ENCODE peak calls at places on chromosomes 4 and X, in eight cellular contexts. K is fibroblast of pulmonary artery, I is endodermal cell, S is heart right ventricle, V is dorsolateral prefrontal cortex, H is AG09309, N is Caco-2, Z is BE2C. B is an unnamed sample.

GRCh38 chrX:107629533-107629909 is 1.2 kb downstream of the PRPS1 start:
- DNase-seq in K (peak), I (peak), S (no peak), V (no peak), H (no peak), N (peak), Z (peak), B (no peak)

GRCh38 chr4:2132438-2132837 is 73.3 kb downstream of the NAT8L start:
- DNase-seq in K (no peak), I (no peak), S (no peak), V (no peak), H (no peak), N (no peak), Z (no peak), B (no peak)

GRCh38 chrX:30615229-30615628 is 37.7 kb upstream of the TASL start:
- DNase-seq in K (peak), I (no peak), S (no peak), V (no peak), H (peak), N (no peak), Z (no peak), B (no peak)

GRCh38 chrX:1598876-1599790 is 7.7 kb downstream of the AKAP17A start:
- DNase-seq in K (no peak), I (peak), S (no peak), V (no peak), H (no peak), N (no peak), Z (no peak), B (no peak)

GRCh38 chrX:136598631-136599030 is 49.3 kb upstream of the CD40LG start:
- DNase-seq in K (no peak), I (no peak), S (no peak), V (no peak), H (no peak), N (no peak), Z (no peak), B (no peak)

GRCh38 chr4:16240300-16240699 is 14.0 kb upstream of the TAPT1 start:
- DNase-seq in K (no peak), I (no peak), S (no peak), V (no peak), H (no peak), N (no peak), Z (no peak), B (no peak)

GRCh38 chr4:154822775-154823174 is 41.7 kb downstream of the RBM46 start:
- DNase-seq in K (peak), I (no peak), S (no peak), V (no peak), H (peak), N (no peak), Z (no peak), B (no peak)

GRCh38 chrX:83511208-83511607 is 3.1 kb downstream of the POU3F4 start:
- DNase-seq in K (no peak), I (peak), S (no peak), V (no peak), H (no peak), N (no peak), Z (no peak), B (no peak)

GRCh38 chrX:43718956-43719355 is 62.9 kb downstream of the MAOA start:
- DNase-seq in K (no peak), I (no peak), S (no peak), V (no peak), H (no peak), N (no peak), Z (no peak), B (no peak)

GRCh38 chr4:610411-611261 is 14.7 kb upstream of the PDE6B start:
- DNase-seq in K (peak), I (peak), S (no peak), V (no peak), H (peak), N (peak), Z (no peak), B (no peak)

GRCh38 chr4:151537726-151538125 is 128.8 kb downstream of the FHIP1A start:
- DNase-seq in K (peak), I (no peak), S (no peak), V (no peak), H (no peak), N (no peak), Z (no peak), B (no peak)

GRCh38 chr4:159719531-159719930 is 616.7 kb downstream of the RAPGEF2 start:
- DNase-seq in K (no peak), I (no peak), S (no peak), V (no peak), H (no peak), N (no peak), Z (no peak), B (no peak)

GRCh38 chrX:1500701-1501624 is 36.0 kb downstream of the P2RY8 start:
- DNase-seq in K (no peak), I (no peak), S (no peak), V (no peak), H (no peak), N (no peak), Z (no peak), B (no peak)

GRCh38 chr4:2962614-2963184 is 507 bp downstream of the NOP14 start:
- DNase-seq in K (peak), I (peak), S (peak), V (peak), H (no peak), N (peak), Z (no peak), B (no peak)

GRCh38 chrX:10755477-10756334 is 135.3 kb upstream of the MID1 start:
- DNase-seq in K (peak), I (peak), S (no peak), V (no peak), H (no peak), N (peak), Z (no peak), B (no peak)

GRCh38 chr4:138090145-138090917 is 151.8 kb downstream of the SLC7A11 start:
- DNase-seq in K (peak), I (peak), S (peak), V (peak), H (peak), N (peak), Z (peak), B (peak)

GRCh38 chr4:23717528-23718248 is 172.2 kb downstream of the PPARGC1A start:
- DNase-seq in K (peak), I (peak), S (no peak), V (no peak), H (no peak), N (peak), Z (peak), B (no peak)

GRCh38 chr4:22515888-22516541 is at the start of gene ADGRA3:
- DNase-seq in K (peak), I (peak), S (peak), V (peak), H (no peak), N (peak), Z (peak), B (peak)

GRCh38 chr4:120056249-120056648 is 10.4 kb downstream of the MAD2L1 start:
- DNase-seq in K (peak), I (no peak), S (no peak), V (no peak), H (no peak), N (no peak), Z (no peak), B (no peak)

GRCh38 chrX:45774961-45775360 is 574.3 kb upstream of the DIPK2B start:
- DNase-seq in K (peak), I (no peak), S (peak), V (no peak), H (peak), N (no peak), Z (no peak), B (no peak)

GRCh38 chrX:47690175-47690574 is 31.2 kb upstream of the UXT start:
- DNase-seq in K (peak), I (no peak), S (no peak), V (no peak), H (no peak), N (peak), Z (no peak), B (no peak)

DNA sequence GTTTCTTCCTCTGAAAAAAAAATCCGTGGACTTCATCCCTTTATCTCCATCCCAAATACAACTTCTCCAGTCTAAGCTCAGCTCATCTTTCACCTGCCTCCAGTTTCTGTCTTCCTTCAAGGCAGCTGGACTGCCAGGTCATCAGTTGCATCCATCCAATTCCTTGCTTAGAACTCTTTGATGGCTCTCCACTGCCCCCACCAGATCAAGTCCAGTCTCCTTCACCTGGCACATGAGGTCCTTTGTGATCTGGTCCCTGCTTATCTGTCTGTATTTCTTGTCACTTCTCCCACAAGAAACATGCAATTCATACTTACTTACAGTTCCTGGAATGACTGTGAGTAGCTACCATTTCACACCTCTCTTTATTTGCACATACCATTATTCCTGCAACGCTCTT is 33.8 kb downstream of the OTUD6A start:
- DNase-seq in K (peak), I (peak), S (no peak), V (no peak), H (no peak), N (peak), Z (no peak), B (no peak)
- TF ChIP-seq CTCF in K (peak), I (peak), S (no peak), V (no peak), H (peak), N (no peak), Z (no peak), B (peak)

DNA sequence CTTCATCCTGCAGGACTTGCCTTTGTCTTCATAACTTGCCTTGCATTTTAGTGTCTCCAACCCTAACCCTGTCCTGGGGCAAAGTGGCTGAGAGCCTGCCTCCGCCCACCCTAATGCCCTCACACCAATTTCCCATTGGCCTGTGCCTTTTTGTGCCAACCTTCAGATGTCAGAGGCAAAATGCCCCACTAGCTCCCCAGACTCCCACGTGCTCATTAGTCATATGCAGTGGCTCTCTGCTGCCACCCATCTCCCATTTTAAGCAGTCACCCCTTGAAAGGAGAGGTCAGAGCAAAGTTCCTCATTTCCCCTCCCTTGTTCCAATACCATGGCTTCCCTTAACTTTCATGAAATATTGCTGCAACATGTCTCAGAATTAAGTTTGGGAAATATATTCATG is 74.8 kb upstream of the PASD1 start:
- DNase-seq in K (no peak), I (peak), S (no peak), V (no peak), H (no peak), N (peak), Z (peak), B (no peak)
- TF ChIP-seq CTCF in K (no peak), I (peak), S (no peak), V (no peak), H (no peak), N (peak), Z (peak), B (peak)

DNA sequence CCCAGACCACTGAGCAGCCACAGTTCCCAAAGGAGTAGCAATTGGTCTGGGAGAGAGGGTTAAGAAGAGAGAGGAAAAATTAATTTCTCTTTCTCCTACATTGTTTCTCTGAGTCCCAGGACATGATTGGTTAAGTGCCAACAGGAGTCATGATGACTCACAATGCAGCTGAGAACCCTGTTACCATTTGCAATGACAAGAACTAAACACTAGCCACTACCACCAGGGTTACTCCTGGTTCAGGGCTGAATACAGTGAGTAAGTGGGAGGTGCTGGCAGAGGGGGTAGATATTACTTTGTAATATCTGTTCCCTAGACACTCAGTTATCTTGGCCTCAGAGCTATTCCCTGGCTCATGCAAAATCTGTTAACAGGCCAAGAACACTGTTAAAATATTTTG is 18.0 kb downstream of the ETDC start:
- DNase-seq in K (peak), I (no peak), S (no peak), V (no peak), H (peak), N (no peak), Z (no peak), B (no peak)
- TF ChIP-seq CTCF in K (no peak), I (no peak), S (no peak), V (no peak), H (no peak), N (no peak), Z (no peak), B (no peak)

GRCh38 chr4:74188912-74189311 is 31.0 kb downstream of the MTHFD2L start:
- DNase-seq in K (no peak), I (no peak), S (no peak), V (no peak), H (no peak), N (no peak), Z (no peak), B (no peak)

GRCh38 chr4:74190919-74191397 is 33.0 kb downstream of the MTHFD2L start:
- DNase-seq in K (no peak), I (no peak), S (no peak), V (no peak), H (no peak), N (peak), Z (no peak), B (no peak)

GRCh38 chr4:74190332-74190731 is 32.4 kb downstream of the MTHFD2L start:
- DNase-seq in K (no peak), I (no peak), S (no peak), V (no peak), H (no peak), N (no peak), Z (no peak), B (no peak)

DNA sequence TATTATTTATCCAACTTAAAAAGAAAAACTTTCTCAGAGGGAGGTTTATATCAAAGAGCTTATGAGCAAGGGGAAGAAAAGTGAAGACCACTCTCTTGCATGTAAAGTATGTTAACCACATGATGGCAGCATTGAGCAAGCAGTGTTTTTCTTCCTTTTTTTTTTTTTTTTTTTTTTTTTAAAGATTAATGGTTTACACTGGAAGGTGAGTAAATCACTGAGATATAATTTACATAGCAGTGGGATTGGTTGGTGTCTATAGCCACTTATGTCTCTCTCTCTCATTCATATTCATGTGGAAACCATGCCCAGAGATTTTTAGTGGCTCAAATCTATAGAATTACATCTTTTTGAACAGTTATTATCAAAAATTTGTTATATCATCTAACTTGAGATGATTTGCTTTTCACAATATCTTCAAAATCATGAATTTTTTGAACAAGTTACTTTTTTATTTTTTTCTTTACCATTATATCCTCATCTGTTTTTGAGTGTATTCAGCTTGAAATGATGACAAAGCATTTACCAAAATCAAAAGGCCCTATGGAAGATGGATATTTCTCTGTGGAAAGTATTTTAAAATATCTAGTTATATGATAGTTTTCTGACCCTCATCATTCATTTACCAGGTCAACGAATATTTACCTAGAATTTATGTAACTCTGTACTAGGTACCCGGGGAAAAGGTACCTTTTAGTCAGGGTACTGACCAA is 31.6 kb downstream of the MTHFD2L start:
- DNase-seq in K (peak), I (no peak), S (no peak), V (no peak), H (no peak), N (peak), Z (peak), B (no peak)
- TF ChIP-seq CTCF in K (peak), I (peak), S (peak), V (peak), H (peak), N (peak), Z (peak), B (peak)

GRCh38 chr4:71167083-71167482 is 171.7 kb upstream of the SLC4A4 start:
- DNase-seq in K (no peak), I (no peak), S (no peak), V (no peak), H (no peak), N (no peak), Z (no peak), B (no peak)
- TF ChIP-seq CTCF in K (no peak), I (no peak), S (no peak), V (no peak), H (no peak), N (no peak), Z (no peak), B (no peak)

DNA sequence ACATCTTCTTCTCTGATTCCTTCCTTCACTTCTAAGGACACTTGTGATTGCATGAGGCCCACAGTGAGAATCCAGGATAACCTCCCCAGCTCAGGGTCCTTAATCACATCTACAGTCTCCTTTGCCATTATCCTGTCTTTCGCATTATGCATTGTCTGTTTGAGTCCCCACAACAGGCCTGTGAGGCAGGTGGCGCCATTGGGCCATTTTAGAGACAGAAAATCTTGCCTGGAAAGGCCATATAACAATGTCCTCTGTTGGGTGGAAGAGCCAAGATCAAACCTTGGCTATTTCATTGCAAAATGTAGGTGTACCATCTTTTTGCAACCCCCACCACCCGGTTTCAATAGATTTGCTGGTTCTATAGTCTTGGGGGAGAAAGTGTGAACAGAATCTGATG is 11.8 kb upstream of the DCUN1D4 start:
- DNase-seq in K (peak), I (peak), S (peak), V (peak), H (no peak), N (peak), Z (peak), B (peak)
- TF ChIP-seq CTCF in K (peak), I (peak), S (peak), V (peak), H (peak), N (peak), Z (peak), B (peak)

GRCh38 chr4:52172166-52172565 is 121.1 kb downstream of the SPATA18 start:
- DNase-seq in K (peak), I (no peak), S (no peak), V (no peak), H (no peak), N (no peak), Z (no peak), B (no peak)
- TF ChIP-seq CTCF in K (peak), I (peak), S (no peak), V (no peak), H (peak), N (no peak), Z (peak), B (peak)